ENCODE peak calls at places on chromosome 22, in four cellular contexts. K is lower lobe of right lung, S is GM23248, V is heart left ventricle. W is an unnamed sample. For H3K9me3, the result is how much of the 10 kb centered on the place peaks cover.

GRCh38 chr22:37824674-37825641 is 1.8 kb downstream of the GALR3 start:
- DNase-seq in S (peak), V (no peak), K (no peak), W (no peak)

GRCh38 chr22:43401233-43401632 is 10.6 kb upstream of the MPPED1 start:
- DNase-seq in V (no peak), K (peak), S (no peak), W (no peak)

GRCh38 chr22:40196628-40197027 is 18.9 kb downstream of the TNRC6B start:
- DNase-seq in V (no peak), K (no peak), S (peak), W (no peak)

GRCh38 chr22:18078329-18079041 is 695 bp downstream of the PEX26 start:
- DNase-seq in V (no peak), S (peak), K (peak), W (peak)

GRCh38 chr22:30224161-30224857 is 22.2 kb downstream of the LIF start:
- DNase-seq in V (no peak), K (no peak), S (peak), W (no peak)

GRCh38 chr22:34761111-34761510 is 304.8 kb upstream of the ISX start:
- DNase-seq in K (no peak), V (no peak), S (no peak), W (no peak)

GRCh38 chr22:17476838-17477237 is 86.5 kb upstream of the SLC25A18 start:
- DNase-seq in V (no peak), K (no peak), S (no peak), W (no peak)

GRCh38 chr22:23775779-23776375 is 3.2 kb downstream of the MMP11 start:
- DNase-seq in S (no peak), V (no peak), K (no peak), W (no peak)

GRCh38 chr22:36123673-36124630 is 36.6 kb downstream of the APOL3 start:
- DNase-seq in K (peak), S (peak), V (peak), W (peak)

GRCh38 chr22:20859615-20860014 is 808 bp downstream of the SNAP29 start:
- DNase-seq in V (no peak), K (no peak), S (peak), W (no peak)

GRCh38 chr22:30564045-30564765 is 10.3 kb downstream of the GAL3ST1 start:
- DNase-seq in K (no peak), V (no peak), S (no peak), W (no peak)

GRCh38 chr22:35442471-35442870 is 42.5 kb downstream of the MCM5 start:
- DNase-seq in K (no peak), S (no peak), V (no peak), W (no peak)

GRCh38 chr22:39661842-39662676 is 91.5 kb downstream of the CACNA1I start:
- DNase-seq in S (no peak), K (no peak), V (no peak), W (peak)

GRCh38 chr22:32355760-32356159 is 1.9 kb upstream of the RFPL3 start:
- DNase-seq in V (no peak), S (no peak), K (no peak), W (no peak)

GRCh38 chr22:37634505-37635002 is 4.9 kb upstream of the SH3BP1 start:
- DNase-seq in S (no peak), V (no peak), K (no peak), W (no peak)

GRCh38 chr22:23251445-23252093 is 71.3 kb downstream of the BCR start:
- DNase-seq in V (no peak), K (no peak), S (peak), W (no peak)

GRCh38 chr22:37953062-37953436 is 352 bp downstream of the C22orf23 start:
- DNase-seq in S (peak), V (no peak), K (no peak), W (no peak)

GRCh38 chr22:36197065-36197440 is 4.6 kb downstream of the APOL4 start:
- DNase-seq in K (no peak), V (peak), S (peak), W (no peak)

DNA sequence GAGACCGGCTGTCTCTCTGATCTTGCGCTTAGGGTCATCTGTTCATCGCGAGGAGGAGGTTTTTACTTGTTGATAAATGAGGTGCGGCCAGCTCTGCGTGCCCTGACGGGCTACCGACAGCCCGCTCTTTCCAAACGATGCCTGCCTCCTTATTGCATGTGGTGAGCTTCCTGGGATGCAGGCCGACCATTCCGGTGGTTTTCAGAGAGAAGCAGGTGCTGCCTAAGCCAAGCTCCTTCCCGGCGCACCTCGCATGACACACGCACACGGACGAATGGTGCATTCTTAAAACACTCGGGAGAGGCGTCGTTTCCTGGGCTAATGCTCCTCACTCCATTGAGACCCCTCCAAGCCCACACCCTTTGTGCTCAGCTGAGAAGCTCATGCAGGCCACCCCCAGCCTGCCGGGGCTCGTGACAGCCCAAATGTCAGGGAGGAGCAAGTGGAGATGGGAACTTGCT is 456.8 kb downstream of the BRD1 start:
- DNase-seq in S (no peak), V (no peak), K (peak), W (no peak)
- H3K9me3 ChIP-seq in S (under half), V (under half), K (under half), W (under half)

GRCh38 chr22:47355776-47356432 is 593.5 kb downstream of the TBC1D22A start:
- DNase-seq in S (no peak), V (no peak), K (no peak), W (no peak)
- H3K9me3 ChIP-seq in S (under half), V (under half), K (under half), W (under half)

DNA sequence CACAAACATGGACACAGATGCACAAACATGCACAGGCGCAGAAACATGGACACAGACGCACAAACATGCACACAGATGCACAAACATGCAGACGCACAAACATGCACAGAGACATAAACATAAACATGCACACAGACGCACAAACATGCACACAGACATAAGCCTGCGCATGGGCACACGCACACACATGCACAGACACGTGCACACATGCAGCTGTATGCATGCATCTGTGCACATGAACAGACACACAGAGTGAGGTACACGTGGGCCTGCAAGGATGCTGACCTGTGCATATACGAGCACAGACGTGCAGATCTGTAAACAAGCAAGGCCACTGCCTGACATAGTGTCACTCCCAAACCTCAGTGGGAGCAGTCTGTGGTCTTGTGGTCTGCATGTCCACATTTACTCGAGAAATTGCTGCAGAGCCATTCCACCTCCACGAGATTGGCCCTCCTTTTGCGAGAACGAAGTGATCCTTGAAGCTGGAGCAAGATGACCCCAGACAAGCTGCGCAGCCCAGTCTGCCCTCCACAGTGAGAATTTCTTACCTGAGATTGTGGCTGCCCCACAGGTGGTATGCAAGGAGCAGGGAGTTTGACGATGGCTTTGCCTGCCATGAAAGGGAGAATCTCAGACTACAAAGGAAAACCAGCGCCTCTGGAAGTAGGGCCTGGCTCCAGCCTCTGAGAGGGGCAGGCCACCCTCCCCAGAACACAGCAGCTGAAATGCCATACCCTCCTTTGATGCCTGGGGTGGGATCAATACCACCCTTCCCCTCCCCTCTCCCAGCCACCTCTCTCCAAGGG is 299.9 kb downstream of the BRD1 start:
- DNase-seq in S (no peak), V (no peak), K (no peak), W (no peak)
- H3K9me3 ChIP-seq in S (under half), V (under half), K (under half), W (under half)

GRCh38 chr22:28967969-28968368 is 84.6 kb downstream of the ZNRF3 start:
- DNase-seq in V (no peak), S (no peak), K (no peak), W (no peak)
- H3K9me3 ChIP-seq in V (under half), S (under half), K (under half), W (under half)

DNA sequence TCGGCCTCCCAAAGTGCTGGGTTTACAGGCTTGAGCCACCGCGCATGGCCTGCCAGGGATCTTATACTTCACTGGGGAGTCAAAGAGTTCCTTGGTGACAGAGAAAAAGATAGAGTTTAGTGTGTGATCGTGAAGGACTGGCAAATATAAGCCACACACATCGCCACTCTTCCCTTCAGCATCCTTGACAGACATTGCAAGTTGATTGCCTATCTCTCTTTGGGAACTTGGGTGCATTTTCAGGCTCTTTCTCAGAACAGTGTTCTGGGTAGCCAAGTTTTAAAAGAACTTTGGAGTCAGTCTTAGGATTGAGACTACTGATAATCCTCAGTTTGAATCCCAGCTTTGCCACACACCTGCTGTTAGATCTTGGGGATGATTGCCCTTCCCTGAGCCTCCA is 19.8 kb downstream of the MIAT start:
- DNase-seq in S (no peak), K (no peak), V (no peak), W (no peak)
- H3K9me3 ChIP-seq in S (under half), K (under half), V (under half), W (under half)

DNA sequence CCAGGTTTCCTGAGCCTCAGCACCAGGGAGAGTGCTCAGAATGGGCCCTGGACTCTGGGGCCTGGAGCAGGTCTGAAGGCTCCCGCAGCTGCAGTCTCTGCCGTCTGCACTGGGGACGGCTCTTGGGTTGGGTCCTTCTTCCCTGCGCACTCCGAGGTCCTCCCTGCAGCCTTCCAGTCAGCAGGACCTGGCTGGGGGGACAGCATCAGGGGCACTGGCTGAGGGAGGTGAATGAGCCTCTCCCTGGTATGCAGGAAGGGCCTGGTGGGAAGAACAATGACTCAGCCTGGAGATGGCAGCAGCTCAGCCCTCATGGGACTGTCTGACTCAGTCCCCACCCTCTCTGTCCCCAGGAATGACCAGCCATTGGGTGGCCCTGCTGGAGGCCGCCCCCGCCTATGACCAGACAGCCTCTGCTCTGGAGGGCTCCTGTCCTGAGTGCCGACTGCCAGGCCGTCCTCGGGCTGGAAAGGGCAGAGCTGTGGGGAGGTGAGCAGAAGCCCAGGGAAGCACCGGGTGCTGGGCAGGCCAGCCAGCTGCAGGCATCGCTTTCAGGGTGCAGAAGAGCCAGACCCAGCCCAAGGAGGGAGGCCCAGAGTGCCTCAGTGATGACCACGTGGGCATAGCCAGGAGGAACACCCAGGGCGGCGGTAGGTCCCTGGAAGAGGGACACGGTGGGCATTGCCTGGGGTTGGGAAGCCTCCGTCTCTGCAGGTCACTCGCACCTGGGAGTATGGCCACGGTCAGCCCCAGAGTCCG is 455.0 kb downstream of the BRD1 start:
- DNase-seq in V (no peak), K (no peak), S (peak), W (no peak)
- H3K9me3 ChIP-seq in V (under half), K (under half), S (under half), W (under half)

GRCh38 chr22:41248314-41248713 is 7.6 kb upstream of the CHADL start:
- DNase-seq in S (no peak), V (no peak), K (no peak), W (no peak)
- H3K9me3 ChIP-seq in S (under half), V (under half), K (under half), W (under half)

GRCh38 chr22:47565607-47566006 is 803.2 kb downstream of the TBC1D22A start:
- DNase-seq in S (no peak), K (no peak), V (no peak), W (no peak)
- H3K9me3 ChIP-seq in S (under half), K (under half), V (under half), W (under half)

GRCh38 chr22:10780281-10780680 is 4747.7 kb upstream of the OR11H1 start:
- DNase-seq in V (no peak), S (no peak), K (no peak), W (no peak)
- H3K9me3 ChIP-seq in V (under half), S (under half), K (under half), W (under half)